ENCODE peak calls at places on chromosomes 6 and 20, in nine cellular contexts. D is tibial nerve, H is ovary, T is astrocyte, O is tibial artery, R is brain microvascular endothelial cell, X is upper lobe of left lung, L is fibroblast of lung, Y is PC-9. I is an unnamed sample.
A peak's percentile ranks its signal among the peaks of the same experiment; 100 is the strongest.

GRCh38 chr20:51354191-51354768 is 188.2 kb downstream of the NFATC2 start:
- DNase-seq in D (no peak), H (no peak), T (peak; percentile 86), O (no peak), R (peak; percentile 88), X (no peak), L (peak; percentile 51), Y (no peak), I (no peak)

GRCh38 chr6:125124250-125124777 is 29.3 kb upstream of the TPD52L1 start:
- DNase-seq in D (no peak), H (no peak), T (peak; percentile 41), O (no peak), R (no peak), X (no peak), L (no peak), Y (peak; percentile 84), I (no peak)

GRCh38 chr20:49575551-49576060 is 7.7 kb upstream of the PTGIS start:
- DNase-seq in D (peak; percentile 57), H (peak; percentile 39), T (peak; percentile 45), O (peak; percentile 78), R (no peak), X (no peak), L (no peak), Y (no peak), I (peak; percentile 50)

GRCh38 chr6:51292659-51293058 is 474.0 kb downstream of the TFAP2B start:
- DNase-seq in D (no peak), H (no peak), T (peak; percentile 63), O (no peak), R (peak; percentile 43), X (no peak), L (no peak), Y (no peak), I (no peak)

GRCh38 chr6:49513153-49513989 is 13.6 kb downstream of the GLYATL3 start:
- DNase-seq in D (no peak), H (no peak), T (no peak), O (no peak), R (no peak), X (no peak), L (no peak), Y (no peak), I (no peak)

GRCh38 chr6:137358273-137358672 is 135.9 kb downstream of the OLIG3 start:
- DNase-seq in D (no peak), H (no peak), T (no peak), O (no peak), R (no peak), X (no peak), L (no peak), Y (no peak), I (no peak)

GRCh38 chr6:163570579-163571231 is 156.2 kb downstream of the QKI start:
- DNase-seq in D (no peak), H (no peak), T (peak; percentile 35), O (no peak), R (no peak), X (no peak), L (no peak), Y (no peak), I (no peak)

GRCh38 chr6:113050979-113051378 is 703.8 kb downstream of the RFPL4B start:
- DNase-seq in D (no peak), H (no peak), T (no peak), O (no peak), R (no peak), X (no peak), L (no peak), Y (no peak), I (no peak)

GRCh38 chr6:130269969-130270635 is 47.4 kb upstream of the SAMD3 start:
- DNase-seq in D (no peak), H (no peak), T (no peak), O (no peak), R (no peak), X (no peak), L (no peak), Y (no peak), I (no peak)

GRCh38 chr20:49874601-49875116 is 40.7 kb downstream of the SPATA2 start:
- DNase-seq in D (no peak), H (no peak), T (no peak), O (no peak), R (no peak), X (no peak), L (no peak), Y (no peak), I (no peak)

GRCh38 chr6:110549277-110549676 is 72.9 kb upstream of the SLC22A16 start:
- DNase-seq in D (no peak), H (no peak), T (no peak), O (no peak), R (no peak), X (no peak), L (no peak), Y (no peak), I (no peak)

GRCh38 chr20:63223121-63223825 is 7.3 kb upstream of the YTHDF1 start:
- DNase-seq in D (no peak), H (no peak), T (no peak), O (no peak), R (no peak), X (no peak), L (peak; percentile 46), Y (peak; percentile 51), I (no peak)

GRCh38 chr6:47265971-47266370 is 43.7 kb downstream of the TNFRSF21 start:
- DNase-seq in D (no peak), H (no peak), T (no peak), O (no peak), R (no peak), X (no peak), L (no peak), Y (no peak), I (no peak)

GRCh38 chr6:47264775-47265184 is 44.9 kb downstream of the TNFRSF21 start:
- DNase-seq in D (no peak), H (no peak), T (no peak), O (no peak), R (no peak), X (no peak), L (no peak), Y (no peak), I (no peak)

GRCh38 chr6:47263268-47263667 is 46.4 kb downstream of the TNFRSF21 start:
- DNase-seq in D (no peak), H (no peak), T (no peak), O (no peak), R (no peak), X (no peak), L (no peak), Y (no peak), I (no peak)

GRCh38 chr6:47268572-47269187 is 41.0 kb downstream of the TNFRSF21 start:
- DNase-seq in D (no peak), H (no peak), T (no peak), O (no peak), R (no peak), X (no peak), L (no peak), Y (no peak), I (no peak)

GRCh38 chr6:47267301-47267700 is 42.4 kb downstream of the TNFRSF21 start:
- DNase-seq in D (no peak), H (no peak), T (peak; percentile 57), O (no peak), R (peak; percentile 14), X (no peak), L (no peak), Y (no peak), I (no peak)
- H3K36me3 ChIP-seq in D (no peaks in the 10 kb centered on the region), H (no peaks in the 10 kb centered on the region), T (no peaks in the 10 kb centered on the region), O (no peaks in the 10 kb centered on the region), R (no peaks in the 10 kb centered on the region), X (no peaks in the 10 kb centered on the region), L (no peaks in the 10 kb centered on the region), Y (peaks cover 81% of the 10 kb centered on the region), I (no peaks in the 10 kb centered on the region)

GRCh38 chr6:38955876-38956275 is 92.7 kb upstream of the GLP1R start:
- DNase-seq in D (no peak), H (no peak), T (no peak), O (no peak), R (no peak), X (no peak), L (no peak), Y (no peak), I (no peak)

GRCh38 chr6:38959138-38959537 is 89.4 kb upstream of the GLP1R start:
- DNase-seq in D (no peak), H (no peak), T (no peak), O (no peak), R (no peak), X (no peak), L (no peak), Y (no peak), I (no peak)

DNA sequence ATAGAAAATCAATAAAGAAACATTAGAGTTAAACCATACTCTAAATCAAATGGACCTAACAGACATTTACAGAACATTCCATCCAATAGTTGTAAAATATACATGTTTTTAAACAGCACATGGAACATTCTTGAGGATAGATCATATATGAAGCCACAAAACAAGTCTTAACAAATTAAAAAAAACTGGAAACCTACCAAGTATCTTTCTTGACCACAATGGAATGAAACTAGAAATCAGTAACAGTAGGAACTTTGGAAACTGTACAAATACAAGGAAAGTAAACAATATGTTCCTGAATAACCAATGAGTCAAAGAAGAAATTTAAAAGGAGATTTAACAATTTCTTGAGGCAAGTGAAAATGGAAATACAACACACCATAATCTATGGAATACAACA is 91.2 kb upstream of the GLP1R start:
- DNase-seq in D (no peak), H (no peak), T (no peak), O (no peak), R (no peak), X (no peak), L (peak; percentile 2), Y (no peak), I (no peak)
- H3K36me3 ChIP-seq in D (no peaks in the 10 kb centered on the region), H (no peaks in the 10 kb centered on the region), T (no peaks in the 10 kb centered on the region), O (no peaks in the 10 kb centered on the region), R (no peaks in the 10 kb centered on the region), X (no peaks in the 10 kb centered on the region), L (no peaks in the 10 kb centered on the region), Y (no peaks in the 10 kb centered on the region), I (no peaks in the 10 kb centered on the region)

DNA sequence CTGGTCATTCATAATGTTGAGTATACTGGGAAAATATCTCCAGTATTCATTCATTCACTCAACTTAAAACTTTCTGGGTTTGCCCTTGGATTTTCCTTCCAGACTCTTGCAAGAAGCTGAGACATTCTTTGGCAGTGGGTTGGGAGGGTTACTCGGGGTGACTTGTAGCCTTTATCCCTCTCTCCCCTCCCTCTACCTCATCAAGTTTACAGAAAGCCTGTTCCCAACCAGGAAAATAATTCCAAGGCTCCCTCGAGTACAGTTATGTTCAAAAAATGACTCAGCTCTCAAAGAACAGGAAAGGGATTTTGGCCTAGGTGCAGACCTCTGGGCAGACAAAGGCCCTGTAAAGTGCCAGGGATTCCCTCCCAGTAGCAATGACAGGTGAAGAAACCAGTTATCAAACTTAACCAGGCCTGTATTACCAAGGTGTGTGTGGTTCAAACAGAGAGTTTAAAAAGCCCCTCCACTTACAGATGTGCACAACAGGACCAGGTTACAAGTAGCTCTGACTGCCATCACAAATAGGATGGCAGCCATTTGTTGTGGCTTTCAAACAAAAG is 22.2 kb downstream of the FKBP1A start:
- DNase-seq in D (no peak), H (no peak), T (peak; percentile 48), O (no peak), R (no peak), X (no peak), L (peak; percentile 69), Y (no peak), I (peak; percentile 54)
- H3K36me3 ChIP-seq in D (no peaks in the 10 kb centered on the region), H (no peaks in the 10 kb centered on the region), T (peaks cover 43% of the 10 kb centered on the region), O (peaks cover 3% of the 10 kb centered on the region), R (peaks cover 43% of the 10 kb centered on the region), X (peaks cover 20% of the 10 kb centered on the region), L (peaks cover 4% of the 10 kb centered on the region), Y (peaks cover 37% of the 10 kb centered on the region), I (no peaks in the 10 kb centered on the region)

DNA sequence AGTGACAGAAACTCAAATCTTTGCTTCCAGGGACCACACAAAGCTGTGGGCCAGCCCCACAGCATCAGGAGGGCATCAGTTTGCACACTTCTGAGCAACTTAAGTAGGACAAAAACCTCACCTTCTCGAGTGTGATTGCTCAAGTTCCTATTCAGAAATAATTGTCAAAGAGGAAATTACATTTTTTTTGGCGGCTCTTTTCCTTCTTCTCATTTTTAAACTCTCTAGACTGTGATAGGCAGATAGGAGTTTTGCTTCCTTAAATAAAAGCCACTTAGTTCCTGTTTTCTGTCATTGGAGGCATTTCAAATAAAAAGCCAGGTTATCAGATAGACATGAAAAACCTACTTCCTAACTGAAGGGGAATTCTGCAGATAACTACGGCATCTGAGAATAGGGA is 11.2 kb upstream of the TAGAP start:
- DNase-seq in D (no peak), H (no peak), T (no peak), O (no peak), R (no peak), X (no peak), L (no peak), Y (no peak), I (no peak)
- H3K36me3 ChIP-seq in D (no peaks in the 10 kb centered on the region), H (no peaks in the 10 kb centered on the region), T (no peaks in the 10 kb centered on the region), O (no peaks in the 10 kb centered on the region), R (no peaks in the 10 kb centered on the region), X (no peaks in the 10 kb centered on the region), L (no peaks in the 10 kb centered on the region), Y (no peaks in the 10 kb centered on the region), I (no peaks in the 10 kb centered on the region)